ENCODE peak calls at places on chromosomes 7 and 10, in seven cellular contexts. One of them, this sample, is unnamed.

GRCh38 chr7:35386816-35387429 is 133.0 kb upstream of the TBX20 start:
- DNase-seq in AG08395: no peak
- DNase-seq in effector memory CD8-positive, alpha-beta T cell: no peak
- DNase-seq in cardiac fibroblast: no peak
- DNase-seq in activated CD4-positive, alpha-beta T cell treated with anti-CD3 and anti-CD28 coated beads for 24 hours: no peak
- DNase-seq in endothelial cell: no peak
- DNase-seq in MM.1S: no peak
- DNase-seq in this sample: no peak

GRCh38 chr7:25852249-25852994 is 299.6 kb upstream of the NFE2L3 start:
- DNase-seq in AG08395: no peak
- DNase-seq in effector memory CD8-positive, alpha-beta T cell: no peak
- DNase-seq in cardiac fibroblast: peak
- DNase-seq in activated CD4-positive, alpha-beta T cell treated with anti-CD3 and anti-CD28 coated beads for 24 hours: no peak
- DNase-seq in endothelial cell: peak
- DNase-seq in MM.1S: peak
- DNase-seq in this sample: no peak

GRCh38 chr10:78757542-78757941 is 311.2 kb upstream of the ZMIZ1 start:
- DNase-seq in AG08395: peak
- DNase-seq in effector memory CD8-positive, alpha-beta T cell: no peak
- DNase-seq in cardiac fibroblast: peak
- DNase-seq in activated CD4-positive, alpha-beta T cell treated with anti-CD3 and anti-CD28 coated beads for 24 hours: no peak
- DNase-seq in endothelial cell: no peak
- DNase-seq in MM.1S: no peak
- DNase-seq in this sample: peak

GRCh38 chr7:101165958-101166602 is 711 bp upstream of the VGF start:
- DNase-seq in AG08395: no peak
- DNase-seq in effector memory CD8-positive, alpha-beta T cell: no peak
- DNase-seq in cardiac fibroblast: no peak
- DNase-seq in activated CD4-positive, alpha-beta T cell treated with anti-CD3 and anti-CD28 coated beads for 24 hours: no peak
- DNase-seq in endothelial cell: no peak
- DNase-seq in MM.1S: no peak
- DNase-seq in this sample: no peak

GRCh38 chr7:37000514-37000913 is 276.2 kb upstream of the AOAH start:
- DNase-seq in AG08395: no peak
- DNase-seq in effector memory CD8-positive, alpha-beta T cell: no peak
- DNase-seq in cardiac fibroblast: no peak
- DNase-seq in activated CD4-positive, alpha-beta T cell treated with anti-CD3 and anti-CD28 coated beads for 24 hours: no peak
- DNase-seq in endothelial cell: no peak
- DNase-seq in MM.1S: no peak
- DNase-seq in this sample: no peak

GRCh38 chr10:98097175-98097574 is 37.3 kb upstream of the R3HCC1L start:
- DNase-seq in AG08395: no peak
- DNase-seq in effector memory CD8-positive, alpha-beta T cell: no peak
- DNase-seq in cardiac fibroblast: no peak
- DNase-seq in activated CD4-positive, alpha-beta T cell treated with anti-CD3 and anti-CD28 coated beads for 24 hours: no peak
- DNase-seq in endothelial cell: no peak
- DNase-seq in MM.1S: no peak
- DNase-seq in this sample: no peak

GRCh38 chr10:111479966-111480365 is 403.1 kb downstream of the ADRA2A start:
- DNase-seq in AG08395: no peak
- DNase-seq in effector memory CD8-positive, alpha-beta T cell: no peak
- DNase-seq in cardiac fibroblast: no peak
- DNase-seq in activated CD4-positive, alpha-beta T cell treated with anti-CD3 and anti-CD28 coated beads for 24 hours: no peak
- DNase-seq in endothelial cell: no peak
- DNase-seq in MM.1S: no peak
- DNase-seq in this sample: no peak

GRCh38 chr10:50614444-50615137 is 9.2 kb downstream of the SGMS1 start:
- DNase-seq in AG08395: no peak
- DNase-seq in effector memory CD8-positive, alpha-beta T cell: no peak
- DNase-seq in cardiac fibroblast: no peak
- DNase-seq in activated CD4-positive, alpha-beta T cell treated with anti-CD3 and anti-CD28 coated beads for 24 hours: no peak
- DNase-seq in endothelial cell: peak
- DNase-seq in MM.1S: peak
- DNase-seq in this sample: no peak

GRCh38 chr7:47991741-47992311 is 12.4 kb upstream of the HUS1 start:
- DNase-seq in AG08395: peak
- DNase-seq in effector memory CD8-positive, alpha-beta T cell: peak
- DNase-seq in cardiac fibroblast: peak
- DNase-seq in activated CD4-positive, alpha-beta T cell treated with anti-CD3 and anti-CD28 coated beads for 24 hours: peak
- DNase-seq in endothelial cell: peak
- DNase-seq in MM.1S: peak
- DNase-seq in this sample: peak

GRCh38 chr10:33521062-33521461 is 186.6 kb upstream of the NRP1 start:
- DNase-seq in AG08395: peak
- DNase-seq in effector memory CD8-positive, alpha-beta T cell: no peak
- DNase-seq in cardiac fibroblast: peak
- DNase-seq in activated CD4-positive, alpha-beta T cell treated with anti-CD3 and anti-CD28 coated beads for 24 hours: no peak
- DNase-seq in endothelial cell: no peak
- DNase-seq in MM.1S: no peak
- DNase-seq in this sample: no peak

GRCh38 chr10:5551531-5552375 is 27.0 kb downstream of the CALML3 start:
- DNase-seq in AG08395: no peak
- DNase-seq in effector memory CD8-positive, alpha-beta T cell: no peak
- DNase-seq in cardiac fibroblast: no peak
- DNase-seq in activated CD4-positive, alpha-beta T cell treated with anti-CD3 and anti-CD28 coated beads for 24 hours: peak
- DNase-seq in endothelial cell: no peak
- DNase-seq in MM.1S: peak
- DNase-seq in this sample: no peak

GRCh38 chr10:26869528-26869927 is 8.8 kb upstream of the ABI1 start:
- DNase-seq in AG08395: no peak
- DNase-seq in effector memory CD8-positive, alpha-beta T cell: no peak
- DNase-seq in cardiac fibroblast: no peak
- DNase-seq in activated CD4-positive, alpha-beta T cell treated with anti-CD3 and anti-CD28 coated beads for 24 hours: no peak
- DNase-seq in endothelial cell: no peak
- DNase-seq in MM.1S: no peak
- DNase-seq in this sample: no peak

GRCh38 chr10:114551310-114551972 is 106.6 kb downstream of the ABLIM1 start:
- DNase-seq in AG08395: no peak
- DNase-seq in effector memory CD8-positive, alpha-beta T cell: no peak
- DNase-seq in cardiac fibroblast: peak
- DNase-seq in activated CD4-positive, alpha-beta T cell treated with anti-CD3 and anti-CD28 coated beads for 24 hours: no peak
- DNase-seq in endothelial cell: no peak
- DNase-seq in MM.1S: no peak
- DNase-seq in this sample: no peak

GRCh38 chr7:66766041-66766440 is 25.5 kb downstream of the RABGEF1 start:
- DNase-seq in AG08395: no peak
- DNase-seq in effector memory CD8-positive, alpha-beta T cell: no peak
- DNase-seq in cardiac fibroblast: no peak
- DNase-seq in activated CD4-positive, alpha-beta T cell treated with anti-CD3 and anti-CD28 coated beads for 24 hours: no peak
- DNase-seq in endothelial cell: no peak
- DNase-seq in MM.1S: no peak
- DNase-seq in this sample: no peak

GRCh38 chr7:18685961-18686360 is 190.4 kb downstream of the HDAC9 start:
- DNase-seq in AG08395: peak
- DNase-seq in effector memory CD8-positive, alpha-beta T cell: no peak
- DNase-seq in cardiac fibroblast: no peak
- DNase-seq in activated CD4-positive, alpha-beta T cell treated with anti-CD3 and anti-CD28 coated beads for 24 hours: no peak
- DNase-seq in endothelial cell: no peak
- DNase-seq in MM.1S: no peak
- DNase-seq in this sample: no peak

GRCh38 chr10:90276894-90277447 is 575.6 kb downstream of the KIF20B start:
- DNase-seq in AG08395: no peak
- DNase-seq in effector memory CD8-positive, alpha-beta T cell: no peak
- DNase-seq in cardiac fibroblast: peak
- DNase-seq in activated CD4-positive, alpha-beta T cell treated with anti-CD3 and anti-CD28 coated beads for 24 hours: no peak
- DNase-seq in endothelial cell: no peak
- DNase-seq in MM.1S: no peak
- DNase-seq in this sample: no peak

This sample was measured in HFFc6.